ENCODE peak calls at places on chromosomes 13 and 19, in nine cellular contexts. H is stimulated activated naive CD8-positive, alpha-beta T cell treated with anti-CD3 and anti-CD28 coated beads, Interleukin-15, amount 100 ng/mL, for 72 hours; J is omental fat pad; F is H9; S is HCT116; A is neural crest cell; Z is NCI-H226; G is HEK293T; Y is pancreas. L is an unnamed sample.

GRCh38 chr19:10112037-10112751 is 701 bp downstream of the P2RY11 start:
- DNase-seq in H (peak), J (no peak), F (no peak), S (no peak), A (no peak), Z (peak), G (no peak), Y (no peak), L (peak)

GRCh38 chr19:8688930-8689329 is 9.7 kb downstream of the ACTL9 start:
- DNase-seq in H (no peak), J (no peak), F (no peak), S (no peak), A (no peak), Z (no peak), G (no peak), Y (no peak), L (no peak)

GRCh38 chr19:18541258-18541991 is 1.9 kb downstream of the FKBP8 start:
- DNase-seq in H (no peak), J (no peak), F (no peak), S (no peak), A (no peak), Z (no peak), G (no peak), Y (no peak), L (no peak)

GRCh38 chr19:3116621-3117020 is 19.2 kb upstream of the GNA15 start:
- DNase-seq in H (no peak), J (no peak), F (no peak), S (no peak), A (no peak), Z (no peak), G (no peak), Y (peak), L (no peak)

GRCh38 chr19:42295342-42295741 is 6.6 kb upstream of the PRR19 start:
- DNase-seq in H (no peak), J (no peak), F (no peak), S (no peak), A (no peak), Z (no peak), G (no peak), Y (no peak), L (no peak)

GRCh38 chr19:48283908-48284307 is 14.0 kb downstream of the ZNF114 start:
- DNase-seq in H (no peak), J (no peak), F (no peak), S (no peak), A (no peak), Z (peak), G (no peak), Y (no peak), L (peak)

GRCh38 chr19:19597809-19598306 is 20.6 kb downstream of the PBX4 start:
- DNase-seq in H (peak), J (no peak), F (no peak), S (no peak), A (no peak), Z (no peak), G (no peak), Y (no peak), L (no peak)

GRCh38 chr19:34432797-34433196 is 4.6 kb downstream of the UBA2 start:
- DNase-seq in H (no peak), J (no peak), F (no peak), S (no peak), A (no peak), Z (no peak), G (no peak), Y (no peak), L (no peak)

GRCh38 chr13:32650705-32651311 is 64.6 kb downstream of the PDS5B start:
- DNase-seq in H (peak), J (no peak), F (peak), S (peak), A (peak), Z (peak), G (peak), Y (no peak), L (peak)

GRCh38 chr19:47377801-47378200 is 28.7 kb downstream of the DHX34 start:
- DNase-seq in H (no peak), J (no peak), F (no peak), S (no peak), A (no peak), Z (no peak), G (no peak), Y (no peak), L (no peak)

GRCh38 chr19:34639491-34640085 is 37.4 kb downstream of the SCGB2B2 start:
- DNase-seq in H (peak), J (no peak), F (peak), S (peak), A (peak), Z (peak), G (peak), Y (no peak), L (peak)